ENCODE peak calls at places on chromosome 22, in six cellular contexts. J is HepG2, Y is K562, N is GM12878, P is GM12891, K is H1. T is an unnamed sample.

GRCh38 chr22:32206774-32207758 is 2.2 kb upstream of the RFPL2 start:
- DNase-seq in J (peak; percentile 41), Y (peak; percentile 43), N (no peak), P (no peak), K (no peak), T (no peak)

GRCh38 chr22:17281026-17281809 is 62.0 kb upstream of the ADA2 start:
- DNase-seq in J (no peak), Y (no peak), N (no peak), P (no peak), K (no peak), T (no peak)

GRCh38 chr22:44882226-44882905 is 127.4 kb downstream of the PHF21B start:
- DNase-seq in J (no peak), Y (no peak), N (no peak), P (no peak), K (no peak), T (no peak)

GRCh38 chr22:41478891-41479521 is 10.1 kb downstream of the ACO2 start:
- DNase-seq in J (no peak), Y (no peak), N (peak; percentile 61), P (no peak), K (no peak), T (no peak)

GRCh38 chr22:24894220-24894975 is 52.1 kb downstream of the LHFPL7 start:
- DNase-seq in J (peak; percentile 96), Y (peak; percentile 22), N (no peak), P (no peak), K (no peak), T (no peak)

GRCh38 chr22:50498322-50498861 is 9.1 kb downstream of the LMF2 start:
- DNase-seq in J (peak; percentile 80), Y (peak; percentile 89), N (no peak), P (no peak), K (peak; percentile 56), T (no peak)

GRCh38 chr22:36768616-36769015 is 7.3 kb downstream of the IFT27 start:
- DNase-seq in J (no peak), Y (no peak), N (no peak), P (no peak), K (no peak), T (no peak)

GRCh38 chr22:44707752-44708151 is 5.7 kb downstream of the PRR5 start:
- DNase-seq in J (no peak), Y (no peak), N (no peak), P (no peak), K (no peak), T (no peak)

GRCh38 chr22:23240639-23241389 is 60.5 kb downstream of the BCR start:
- DNase-seq in J (no peak), Y (peak; percentile 67), N (no peak), P (no peak), K (no peak), T (no peak)

GRCh38 chr22:19667872-19668740 is 46.2 kb upstream of the SEPTIN5 start:
- DNase-seq in J (no peak), Y (no peak), N (no peak), P (no peak), K (no peak), T (no peak)

GRCh38 chr22:32686354-32686753 is 115.2 kb upstream of the TIMP3 start:
- DNase-seq in J (no peak), Y (no peak), N (no peak), P (no peak), K (no peak), T (no peak)

GRCh38 chr22:25354456-25354855 is 135.0 kb downstream of the CRYBB2 start:
- DNase-seq in J (no peak), Y (no peak), N (no peak), P (no peak), K (no peak), T (no peak)

GRCh38 chr22:24801906-24802504 is 4.0 kb upstream of the SGSM1 start:
- DNase-seq in J (peak; percentile 53), Y (no peak), N (no peak), P (no peak), K (no peak), T (no peak)

GRCh38 chr22:41517172-41518047 is 26.9 kb downstream of the POLR3H start:
- DNase-seq in J (peak; percentile 27), Y (peak; percentile 46), N (no peak), P (no peak), K (no peak), T (no peak)

GRCh38 chr22:22030493-22031182 is 48.1 kb upstream of the TOP3B start:
- DNase-seq in J (peak; percentile 13), Y (peak; percentile 87), N (peak; percentile 84), P (no peak), K (no peak), T (peak; percentile 41)

GRCh38 chr22:50696251-50696798 is 23.7 kb downstream of the SHANK3 start:
- DNase-seq in J (no peak), Y (no peak), N (no peak), P (no peak), K (no peak), T (no peak)

GRCh38 chr22:18133452-18133851 is 16.5 kb upstream of the USP18 start:
- DNase-seq in J (no peak), Y (no peak), N (no peak), P (no peak), K (no peak), T (no peak)

GRCh38 chr22:32720924-32721323 is 80.6 kb upstream of the TIMP3 start:
- DNase-seq in J (peak; percentile 64), Y (no peak), N (no peak), P (no peak), K (no peak), T (no peak)

GRCh38 chr22:19430890-19431541 is 517 bp downstream of the HIRA start:
- DNase-seq in J (peak; percentile 39), Y (peak; percentile 82), N (no peak), P (no peak), K (no peak), T (peak; percentile 28)

GRCh38 chr22:44197271-44197670 is 16.5 kb downstream of the PARVG start:
- DNase-seq in J (no peak), Y (no peak), N (no peak), P (no peak), K (no peak), T (no peak)

GRCh38 chr22:41538583-41538982 is 5.7 kb downstream of the POLR3H start:
- DNase-seq in J (no peak), Y (no peak), N (no peak), P (no peak), K (no peak), T (no peak)

GRCh38 chr22:35894464-35894878 is 134.2 kb downstream of the RBFOX2 start:
- DNase-seq in J (no peak), Y (no peak), N (no peak), P (no peak), K (no peak), T (no peak)

GRCh38 chr22:19080853-19081252 is 41.4 kb downstream of the DGCR2 start:
- DNase-seq in J (no peak), Y (no peak), N (no peak), P (no peak), K (no peak), T (no peak)

GRCh38 chr22:23837911-23838685 is 708 bp downstream of the DERL3 start:
- DNase-seq in J (no peak), Y (no peak), N (no peak), P (no peak), K (no peak), T (no peak)

GRCh38 chr22:35961480-35961902 is 67.1 kb downstream of the RBFOX2 start:
- DNase-seq in J (no peak), Y (no peak), N (no peak), P (no peak), K (peak; percentile 47), T (no peak)

GRCh38 chr22:45007946-45008852 is 1.6 kb downstream of the PHF21B start:
- DNase-seq in J (no peak), Y (peak; percentile 24), N (no peak), P (no peak), K (no peak), T (no peak)

GRCh38 chr22:37091986-37092385 is 17.5 kb downstream of the TMPRSS6 start:
- DNase-seq in J (no peak), Y (no peak), N (no peak), P (no peak), K (no peak), T (no peak)

GRCh38 chr22:49677495-49677889 is 150.2 kb downstream of the BRD1 start:
- DNase-seq in J (no peak), Y (no peak), N (no peak), P (no peak), K (no peak), T (no peak)

GRCh38 chr22:37206118-37206840 is 6.0 kb downstream of the SSTR3 start:
- DNase-seq in J (no peak), Y (no peak), N (no peak), P (no peak), K (no peak), T (no peak)

GRCh38 chr22:44975444-44976262 is 34.2 kb downstream of the PHF21B start:
- DNase-seq in J (peak; percentile 66), Y (peak; percentile 84), N (no peak), P (peak; percentile 86), K (peak; percentile 64), T (peak; percentile 79)

GRCh38 chr22:19663821-19664325 is 50.4 kb upstream of the SEPTIN5 start:
- DNase-seq in J (no peak), Y (peak; percentile 65), N (no peak), P (no peak), K (no peak), T (no peak)

GRCh38 chr22:21026783-21027692 is 5.3 kb downstream of the SLC7A4 start:
- DNase-seq in J (no peak), Y (no peak), N (no peak), P (no peak), K (no peak), T (no peak)
- TF ChIP-seq TAF1 in J (no peak), Y (no peak), N (no peak), P (no peak), K (no peak), T (no peak)

GRCh38 chr22:26632422-26633155 is 10.8 kb downstream of the CRYBA4 start:
- DNase-seq in J (no peak), Y (peak; percentile 90), N (no peak), P (no peak), K (no peak), T (no peak)
- TF ChIP-seq POLR2A in J (no peak), Y (peak; percentile 69), N (no peak), P (no peak), K (no peak), T (no peak)

GRCh38 chr22:48573766-48574165 is 1253.9 kb downstream of the BRD1 start:
- DNase-seq in J (no peak), Y (no peak), N (no peak), P (no peak), K (no peak), T (no peak)

GRCh38 chr22:48576333-48577013 is 1251.2 kb downstream of the BRD1 start:
- DNase-seq in J (no peak), Y (no peak), N (no peak), P (no peak), K (no peak), T (no peak)

GRCh38 chr22:48575567-48576332 is 1251.9 kb downstream of the BRD1 start:
- DNase-seq in J (no peak), Y (no peak), N (no peak), P (no peak), K (no peak), T (no peak)

GRCh38 chr22:48572951-48573350 is 1254.7 kb downstream of the BRD1 start:
- DNase-seq in J (no peak), Y (no peak), N (no peak), P (no peak), K (no peak), T (no peak)

GRCh38 chr22:48574776-48575566 is 1252.7 kb downstream of the BRD1 start:
- DNase-seq in J (peak; percentile 58), Y (no peak), N (no peak), P (peak; percentile 79), K (peak; percentile 33), T (no peak)
- TF ChIP-seq TAF1 in J (no peak), Y (no peak), N (no peak), P (no peak), K (peak; percentile 24), T (no peak)

GRCh38 chr22:30326704-30327362 is at the start of gene TBC1D10A:
- DNase-seq in J (peak; percentile 90), Y (peak; percentile 91), N (peak; percentile 63), P (peak; percentile 100), K (peak; percentile 90), T (peak; percentile 100)
- TF ChIP-seq POLR2A in J (no peak), Y (peak; percentile 63), N (peak; percentile 90), P (peak; percentile 75), K (peak; percentile 31), T (peak; percentile 73)

T was measured in GM12892.